ENCODE peak calls at places on chromosomes 7 and 10, in nine cellular contexts. T, C, B, D, A, Y, Z, U and I are unnamed samples.

GRCh38 chr10:855079-855478 is 76.4 kb downstream of the LARP4B start:
- DNase-seq in U (no peak), T (no peak), Y (no peak), A (no peak), B (no peak), Z (no peak), D (no peak), C (no peak), I (no peak)

GRCh38 chr10:69317175-69318086 is 39.1 kb downstream of the HK1 start:
- DNase-seq in C (no peak), B (no peak), D (no peak), T (no peak), A (no peak), Z (no peak), U (no peak), Y (no peak), I (no peak)

GRCh38 chr7:80284848-80285247 is 150.2 kb downstream of the GNAI1 start:
- DNase-seq in D (peak), T (peak), B (peak), A (no peak), U (no peak), Y (peak), C (no peak), Z (no peak), I (peak)

GRCh38 chr7:149855368-149856305 is 17.5 kb downstream of the ZNF862 start:
- DNase-seq in B (no peak), Y (peak), D (peak), A (no peak), T (peak), C (no peak), Z (no peak), U (no peak), I (peak)

GRCh38 chr7:158324397-158325360 is 262.9 kb downstream of the PTPRN2 start:
- DNase-seq in B (no peak), T (no peak), D (no peak), Y (no peak), Z (no peak), C (no peak), U (no peak), A (no peak), I (no peak)

GRCh38 chr10:119359025-119359424 is 151.7 kb downstream of the GRK5 start:
- DNase-seq in Y (no peak), D (no peak), Z (no peak), U (no peak), C (no peak), T (no peak), B (no peak), A (no peak), I (no peak)

GRCh38 chr7:32059289-32060045 is 10.7 kb downstream of the PDE1C start:
- DNase-seq in U (no peak), T (peak), D (no peak), A (no peak), C (no peak), Y (peak), Z (no peak), B (no peak), I (no peak)

GRCh38 chr10:65620404-65621048 is 1305.3 kb upstream of the LRRTM3 start:
- DNase-seq in C (no peak), Y (no peak), T (no peak), Z (no peak), A (no peak), U (no peak), D (peak), B (no peak), I (no peak)

GRCh38 chr7:8175929-8176369 is 86.0 kb downstream of the ICA1 start:
- DNase-seq in U (no peak), D (no peak), C (no peak), T (no peak), Z (no peak), A (no peak), B (no peak), Y (no peak), I (no peak)

GRCh38 chr7:36473454-36474282 is 84.0 kb downstream of the ANLN start:
- DNase-seq in Z (no peak), A (no peak), D (peak), Y (peak), U (peak), C (no peak), B (no peak), T (peak), I (peak)

GRCh38 chr7:51141451-51141971 is 175.1 kb downstream of the COBL start:
- DNase-seq in U (no peak), D (peak), B (peak), T (peak), Z (no peak), C (no peak), A (no peak), Y (peak), I (peak)

GRCh38 chr10:50992972-50993766 is 81.1 kb upstream of the PRKG1 start:
- DNase-seq in D (no peak), U (no peak), Y (peak), B (peak), C (no peak), Z (no peak), T (no peak), A (peak), I (peak)

GRCh38 chr10:61332506-61332905 is 120.7 kb downstream of the TMEM26 start:
- DNase-seq in D (no peak), T (no peak), Z (no peak), Y (no peak), A (no peak), B (no peak), U (no peak), C (no peak), I (no peak)

GRCh38 chr10:93180402-93181040 is 106.8 kb downstream of the CYP26A1 start:
- DNase-seq in B (no peak), U (no peak), C (no peak), Z (no peak), A (no peak), D (no peak), Y (peak), T (peak), I (peak)